ENCODE peak calls at places on chromosomes 5 and 9, in ten cellular contexts. One of them, this sample, is unnamed.

GRCh38 chr9:73133921-73134407 is 17.7 kb upstream of the ANXA1 start:
- DNase-seq in EL: no peak
- DNase-seq in AG08395: no peak
- DNase-seq in BE2C: no peak
- DNase-seq in HTR-8/SVneo: no peak
- DNase-seq in DMS153: no peak
- DNase-seq in hippocampal formation: no peak
- DNase-seq in HFFc6: no peak
- DNase-seq in left ventricle myocardium superior: no peak
- DNase-seq in stimulated activated naive B cell treated with anti-CD40 and anti-IgM and Interleukin-4, amounts not matched to agents 10 μg/mL and 1 μg/mL and 100 μg/mL, for 72 hours: no peak
- DNase-seq in this sample: no peak

GRCh38 chr5:39906146-39906545 is 481.4 kb upstream of the DAB2 start:
- DNase-seq in HTR-8/SVneo: peak; percentile 83
- DNase-seq in hippocampal formation: no peak
- DNase-seq in AG08395: peak; percentile 53
- DNase-seq in HFFc6: no peak
- DNase-seq in stimulated activated naive B cell treated with anti-CD40 and anti-IgM and Interleukin-4, amounts not matched to agents 10 μg/mL and 1 μg/mL and 100 μg/mL, for 72 hours: no peak
- DNase-seq in DMS153: no peak
- DNase-seq in BE2C: no peak
- DNase-seq in EL: peak; percentile 76
- DNase-seq in left ventricle myocardium superior: no peak
- DNase-seq in this sample: no peak

GRCh38 chr5:153496835-153497234 is 6.4 kb downstream of the GRIA1 start:
- DNase-seq in stimulated activated naive B cell treated with anti-CD40 and anti-IgM and Interleukin-4, amounts not matched to agents 10 μg/mL and 1 μg/mL and 100 μg/mL, for 72 hours: no peak
- DNase-seq in hippocampal formation: no peak
- DNase-seq in HTR-8/SVneo: peak; percentile 45
- DNase-seq in BE2C: no peak
- DNase-seq in DMS153: no peak
- DNase-seq in HFFc6: peak; percentile 46
- DNase-seq in EL: peak; percentile 53
- DNase-seq in left ventricle myocardium superior: no peak
- DNase-seq in AG08395: peak; percentile 55
- DNase-seq in this sample: peak; percentile 64

GRCh38 chr5:69492391-69493234 is at the start of gene OCLN:
- DNase-seq in left ventricle myocardium superior: peak; percentile 29
- DNase-seq in EL: peak; percentile 57
- DNase-seq in stimulated activated naive B cell treated with anti-CD40 and anti-IgM and Interleukin-4, amounts not matched to agents 10 μg/mL and 1 μg/mL and 100 μg/mL, for 72 hours: peak; percentile 18
- DNase-seq in hippocampal formation: peak; percentile 3
- DNase-seq in BE2C: peak; percentile 25
- DNase-seq in HFFc6: no peak
- DNase-seq in DMS153: peak; percentile 49
- DNase-seq in AG08395: no peak
- DNase-seq in HTR-8/SVneo: peak; percentile 80
- DNase-seq in this sample: no peak

GRCh38 chr5:162174358-162174757 is 106.8 kb downstream of the GABRG2 start:
- DNase-seq in stimulated activated naive B cell treated with anti-CD40 and anti-IgM and Interleukin-4, amounts not matched to agents 10 μg/mL and 1 μg/mL and 100 μg/mL, for 72 hours: no peak
- DNase-seq in left ventricle myocardium superior: no peak
- DNase-seq in HFFc6: no peak
- DNase-seq in HTR-8/SVneo: no peak
- DNase-seq in BE2C: no peak
- DNase-seq in EL: no peak
- DNase-seq in DMS153: no peak
- DNase-seq in hippocampal formation: no peak
- DNase-seq in AG08395: no peak
- DNase-seq in this sample: no peak

GRCh38 chr5:145495741-145496140 is 339.4 kb downstream of the PRELID2 start:
- DNase-seq in stimulated activated naive B cell treated with anti-CD40 and anti-IgM and Interleukin-4, amounts not matched to agents 10 μg/mL and 1 μg/mL and 100 μg/mL, for 72 hours: no peak
- DNase-seq in HTR-8/SVneo: peak; percentile 23
- DNase-seq in DMS153: no peak
- DNase-seq in EL: peak; percentile 86
- DNase-seq in HFFc6: peak; percentile 84
- DNase-seq in BE2C: no peak
- DNase-seq in left ventricle myocardium superior: no peak
- DNase-seq in AG08395: peak; percentile 53
- DNase-seq in hippocampal formation: no peak
- DNase-seq in this sample: no peak

GRCh38 chr9:132381966-132382541 is 24.6 kb downstream of the TTF1 start:
- DNase-seq in BE2C: no peak
- DNase-seq in stimulated activated naive B cell treated with anti-CD40 and anti-IgM and Interleukin-4, amounts not matched to agents 10 μg/mL and 1 μg/mL and 100 μg/mL, for 72 hours: peak; percentile 48
- DNase-seq in HFFc6: no peak
- DNase-seq in DMS153: no peak
- DNase-seq in left ventricle myocardium superior: no peak
- DNase-seq in HTR-8/SVneo: no peak
- DNase-seq in EL: no peak
- DNase-seq in AG08395: no peak
- DNase-seq in hippocampal formation: no peak
- DNase-seq in this sample: peak; percentile 93

GRCh38 chr9:107019216-107019615 is 156.2 kb downstream of the ZNF462 start:
- DNase-seq in DMS153: no peak
- DNase-seq in HTR-8/SVneo: no peak
- DNase-seq in EL: peak; percentile 76
- DNase-seq in HFFc6: peak; percentile 68
- DNase-seq in AG08395: peak; percentile 84
- DNase-seq in left ventricle myocardium superior: no peak
- DNase-seq in stimulated activated naive B cell treated with anti-CD40 and anti-IgM and Interleukin-4, amounts not matched to agents 10 μg/mL and 1 μg/mL and 100 μg/mL, for 72 hours: no peak
- DNase-seq in BE2C: no peak
- DNase-seq in hippocampal formation: no peak
- DNase-seq in this sample: no peak

GRCh38 chr5:133214153-133214820 is 162.5 kb downstream of the HSPA4 start:
- DNase-seq in EL: no peak
- DNase-seq in BE2C: no peak
- DNase-seq in stimulated activated naive B cell treated with anti-CD40 and anti-IgM and Interleukin-4, amounts not matched to agents 10 μg/mL and 1 μg/mL and 100 μg/mL, for 72 hours: no peak
- DNase-seq in AG08395: no peak
- DNase-seq in DMS153: no peak
- DNase-seq in left ventricle myocardium superior: no peak
- DNase-seq in HTR-8/SVneo: no peak
- DNase-seq in hippocampal formation: no peak
- DNase-seq in HFFc6: no peak
- DNase-seq in this sample: no peak

GRCh38 chr9:13034696-13035006 is 244.8 kb downstream of the MPDZ start:
- DNase-seq in AG08395: no peak
- DNase-seq in HFFc6: no peak
- DNase-seq in HTR-8/SVneo: no peak
- DNase-seq in hippocampal formation: no peak
- DNase-seq in DMS153: no peak
- DNase-seq in stimulated activated naive B cell treated with anti-CD40 and anti-IgM and Interleukin-4, amounts not matched to agents 10 μg/mL and 1 μg/mL and 100 μg/mL, for 72 hours: no peak
- DNase-seq in EL: no peak
- DNase-seq in left ventricle myocardium superior: no peak
- DNase-seq in BE2C: no peak
- DNase-seq in this sample: no peak

GRCh38 chr5:179243333-179243732 is 101.9 kb downstream of the ADAMTS2 start:
- DNase-seq in AG08395: peak; percentile 74
- DNase-seq in HTR-8/SVneo: no peak
- DNase-seq in stimulated activated naive B cell treated with anti-CD40 and anti-IgM and Interleukin-4, amounts not matched to agents 10 μg/mL and 1 μg/mL and 100 μg/mL, for 72 hours: no peak
- DNase-seq in left ventricle myocardium superior: no peak
- DNase-seq in HFFc6: peak; percentile 39
- DNase-seq in EL: peak; percentile 73
- DNase-seq in DMS153: no peak
- DNase-seq in hippocampal formation: peak; percentile 28
- DNase-seq in BE2C: no peak
- DNase-seq in this sample: no peak

GRCh38 chr5:135209495-135209837 is 175.4 kb upstream of the PITX1 start:
- DNase-seq in EL: no peak
- DNase-seq in BE2C: no peak
- DNase-seq in DMS153: no peak
- DNase-seq in stimulated activated naive B cell treated with anti-CD40 and anti-IgM and Interleukin-4, amounts not matched to agents 10 μg/mL and 1 μg/mL and 100 μg/mL, for 72 hours: no peak
- DNase-seq in hippocampal formation: no peak
- DNase-seq in HFFc6: no peak
- DNase-seq in HTR-8/SVneo: no peak
- DNase-seq in AG08395: no peak
- DNase-seq in left ventricle myocardium superior: no peak
- DNase-seq in this sample: no peak

GRCh38 chr5:170046221-170046620 is 59.5 kb upstream of the FOXI1 start:
- DNase-seq in left ventricle myocardium superior: no peak
- DNase-seq in EL: no peak
- DNase-seq in stimulated activated naive B cell treated with anti-CD40 and anti-IgM and Interleukin-4, amounts not matched to agents 10 μg/mL and 1 μg/mL and 100 μg/mL, for 72 hours: no peak
- DNase-seq in AG08395: no peak
- DNase-seq in HTR-8/SVneo: no peak
- DNase-seq in DMS153: no peak
- DNase-seq in HFFc6: no peak
- DNase-seq in BE2C: no peak
- DNase-seq in hippocampal formation: no peak
- DNase-seq in this sample: no peak

GRCh38 chr5:108762660-108763059 is 15.0 kb downstream of the FER start:
- DNase-seq in EL: no peak
- DNase-seq in AG08395: no peak
- DNase-seq in HFFc6: no peak
- DNase-seq in DMS153: no peak
- DNase-seq in stimulated activated naive B cell treated with anti-CD40 and anti-IgM and Interleukin-4, amounts not matched to agents 10 μg/mL and 1 μg/mL and 100 μg/mL, for 72 hours: no peak
- DNase-seq in HTR-8/SVneo: no peak
- DNase-seq in BE2C: no peak
- DNase-seq in hippocampal formation: no peak
- DNase-seq in left ventricle myocardium superior: no peak
- DNase-seq in this sample: no peak

GRCh38 chr9:4994166-4994890 is 9.3 kb downstream of the JAK2 start:
- DNase-seq in HFFc6: no peak
- DNase-seq in DMS153: peak; percentile 40
- DNase-seq in stimulated activated naive B cell treated with anti-CD40 and anti-IgM and Interleukin-4, amounts not matched to agents 10 μg/mL and 1 μg/mL and 100 μg/mL, for 72 hours: no peak
- DNase-seq in AG08395: no peak
- DNase-seq in HTR-8/SVneo: no peak
- DNase-seq in EL: no peak
- DNase-seq in left ventricle myocardium superior: no peak
- DNase-seq in BE2C: no peak
- DNase-seq in hippocampal formation: no peak
- DNase-seq in this sample: no peak

GRCh38 chr5:34918025-34918424 is 2.5 kb downstream of the BRIX1 start:
- DNase-seq in hippocampal formation: no peak
- DNase-seq in DMS153: no peak
- DNase-seq in HTR-8/SVneo: no peak
- DNase-seq in EL: no peak
- DNase-seq in BE2C: no peak
- DNase-seq in HFFc6: no peak
- DNase-seq in AG08395: no peak
- DNase-seq in stimulated activated naive B cell treated with anti-CD40 and anti-IgM and Interleukin-4, amounts not matched to agents 10 μg/mL and 1 μg/mL and 100 μg/mL, for 72 hours: no peak
- DNase-seq in left ventricle myocardium superior: no peak
- DNase-seq in this sample: peak; percentile 26

GRCh38 chr9:16915126-16915831 is 44.8 kb upstream of the BNC2 start:
- DNase-seq in EL: no peak
- DNase-seq in BE2C: no peak
- DNase-seq in stimulated activated naive B cell treated with anti-CD40 and anti-IgM and Interleukin-4, amounts not matched to agents 10 μg/mL and 1 μg/mL and 100 μg/mL, for 72 hours: no peak
- DNase-seq in hippocampal formation: peak; percentile 7
- DNase-seq in HFFc6: no peak
- DNase-seq in HTR-8/SVneo: no peak
- DNase-seq in DMS153: no peak
- DNase-seq in left ventricle myocardium superior: no peak
- DNase-seq in AG08395: no peak
- DNase-seq in this sample: no peak